ENCODE peak calls at places on chromosomes 16 and 17, in six cellular contexts. U is bronchial epithelial cell; E is NCI-H510A; R is epithelial cell of esophagus; I is iris pigment epithelial cell; G is stimulated activated CD8-positive, alpha-beta memory T cell treated with anti-CD3 and anti-CD28 coated beads, Interleukin-4, amount 100 ng/mL, for 4 hours. A is an unnamed sample.

GRCh38 chr16:48013476-48013875 is 142.3 kb downstream of the ABCC12 start:
- DNase-seq in U (peak; percentile 64), I (peak; percentile 28), R (peak; percentile 87), E (no peak), G (no peak), A (no peak)

GRCh38 chr17:63573634-63574033 is 23.4 kb downstream of the DCAF7 start:
- DNase-seq in U (no peak), R (no peak), I (no peak), E (no peak), G (no peak), A (no peak)

GRCh38 chr17:32849879-32850278 is 27.0 kb downstream of the MYO1D start:
- DNase-seq in G (no peak), R (no peak), E (no peak), U (no peak), I (no peak), A (no peak)

GRCh38 chr17:73452056-73452455 is 140.3 kb upstream of the CDC42EP4 start:
- DNase-seq in U (no peak), R (no peak), I (no peak), G (no peak), E (no peak), A (no peak)

GRCh38 chr16:24977673-24978065 is 37.5 kb downstream of the ARHGAP17 start:
- DNase-seq in R (no peak), I (peak; percentile 83), U (no peak), E (no peak), G (no peak), A (no peak)

GRCh38 chr16:22621571-22622148 is 111.0 kb downstream of the NPIPB5 start:
- DNase-seq in E (no peak), R (no peak), I (no peak), G (no peak), U (no peak), A (no peak)

GRCh38 chr17:35577826-35578194 is 561 bp downstream of the PEX12 start:
- DNase-seq in E (no peak), G (no peak), U (no peak), R (no peak), I (peak; percentile 47), A (no peak)

GRCh38 chr17:81064746-81065475 is 30.0 kb downstream of the BAIAP2 start:
- DNase-seq in I (peak; percentile 95), R (peak; percentile 87), G (no peak), E (no peak), U (peak; percentile 75), A (no peak)

GRCh38 chr17:56676807-56677206 is 83.3 kb downstream of the NOG start:
- DNase-seq in G (no peak), U (no peak), I (no peak), E (no peak), R (peak; percentile 27), A (no peak)

GRCh38 chr16:68823401-68823800 is 19.9 kb upstream of the TANGO6 start:
- DNase-seq in G (no peak), I (peak; percentile 93), U (peak; percentile 35), E (no peak), R (peak; percentile 61), A (no peak)

GRCh38 chr16:22627043-22627442 is 116.4 kb downstream of the NPIPB5 start:
- DNase-seq in G (no peak), R (no peak), I (no peak), U (no peak), E (no peak), A (no peak)

GRCh38 chr16:53207810-53208752 is 153.3 kb downstream of the CHD9 start:
- DNase-seq in U (peak; percentile 77), G (no peak), I (peak; percentile 87), R (peak; percentile 76), E (peak; percentile 72), A (peak; percentile 58)

GRCh38 chr16:20300312-20301097 is 26.8 kb downstream of the GP2 start:
- DNase-seq in G (no peak), I (peak; percentile 40), E (peak; percentile 33), R (peak; percentile 39), U (peak; percentile 38), A (peak; percentile 58)

GRCh38 chr17:57918017-57918895 is 37.0 kb downstream of the CUEDC1 start:
- DNase-seq in G (no peak), U (no peak), R (peak; percentile 27), I (peak; percentile 63), E (no peak), A (no peak)

GRCh38 chr17:8630227-8630801 is at the start of gene MYH10:
- DNase-seq in G (no peak), I (no peak), R (no peak), E (no peak), U (no peak), A (no peak)

GRCh38 chr16:2095315-2095853 is 40.3 kb downstream of the PKD1 start:
- DNase-seq in E (no peak), R (peak; percentile 66), I (peak; percentile 42), G (no peak), U (peak; percentile 44), A (no peak)

GRCh38 chr16:728131-728889 is 1.4 kb downstream of the HAGHL start:
- DNase-seq in R (peak; percentile 89), G (no peak), E (peak; percentile 57), I (peak; percentile 86), U (peak; percentile 61), A (peak; percentile 83)

GRCh38 chr17:67779098-67779672 is 46.1 kb upstream of the BPTF start:
- DNase-seq in U (peak; percentile 4), E (no peak), G (no peak), R (peak; percentile 30), I (peak; percentile 96), A (no peak)

GRCh38 chr17:30235386-30236296 is at the start of gene SLC6A4:
- DNase-seq in E (no peak), R (peak; percentile 24), G (no peak), I (peak; percentile 19), U (no peak), A (no peak)

GRCh38 chr16:3022697-3023414 is 886 bp downstream of the HCFC1R1 start:
- DNase-seq in E (no peak), U (no peak), I (peak; percentile 12), G (no peak), R (no peak), A (no peak)

GRCh38 chr17:78769200-78769773 is 12.8 kb downstream of the CYTH1 start:
- DNase-seq in E (no peak), I (no peak), G (no peak), U (no peak), R (no peak), A (peak; percentile 17)

GRCh38 chr17:5286846-5287245 is 4.8 kb downstream of the RABEP1 start:
- DNase-seq in G (no peak), R (no peak), I (no peak), U (no peak), E (no peak), A (no peak)

GRCh38 chr17:3960764-3961163 is 3.5 kb downstream of the ATP2A3 start:
- DNase-seq in E (no peak), I (no peak), G (no peak), U (no peak), R (no peak), A (no peak)

GRCh38 chr16:85220125-85220839 is 108.0 kb upstream of the CIBAR2 start:
- DNase-seq in I (peak; percentile 73), G (no peak), U (peak; percentile 70), R (peak; percentile 67), E (peak; percentile 47), A (peak; percentile 63)

GRCh38 chr16:59591480-59591879 is 857.4 kb upstream of the GOT2 start:
- DNase-seq in E (no peak), I (peak; percentile 12), G (no peak), R (no peak), U (no peak), A (no peak)

GRCh38 chr17:7064248-7064647 is 15.8 kb downstream of the CLEC10A start:
- DNase-seq in R (no peak), U (no peak), E (no peak), G (no peak), I (peak; percentile 34), A (no peak)

GRCh38 chr17:78963378-78963777 is 16.3 kb downstream of the LGALS3BP start:
- DNase-seq in G (no peak), I (no peak), E (no peak), R (no peak), U (no peak), A (no peak)

GRCh38 chr16:48903054-48903453 is 293.1 kb upstream of the N4BP1 start:
- DNase-seq in I (no peak), E (no peak), U (no peak), G (no peak), R (no peak), A (no peak)

GRCh38 chr17:20721151-20721550 is 141.6 kb downstream of the CDRT15L2 start:
- DNase-seq in U (peak; percentile 21), R (peak; percentile 54), G (no peak), I (peak; percentile 5), E (no peak), A (no peak)

GRCh38 chr17:21539146-21539545 is 153.2 kb upstream of the KCNJ18 start:
- DNase-seq in G (no peak), I (peak; percentile 31), U (peak; percentile 73), E (no peak), R (peak; percentile 69), A (no peak)

GRCh38 chr16:77191259-77191969 is 424 bp downstream of the MON1B start:
- DNase-seq in E (no peak), R (no peak), I (peak; percentile 29), U (no peak), G (no peak), A (no peak)

GRCh38 chr17:64622931-64623654 is 39.0 kb downstream of the SMURF2 start:
- DNase-seq in E (no peak), I (peak; percentile 90), U (peak; percentile 97), R (peak; percentile 90), G (no peak), A (no peak)

GRCh38 chr17:41367426-41368075 is 2.1 kb downstream of the KRT33B start:
- DNase-seq in R (peak; percentile 74), U (peak; percentile 71), G (no peak), E (no peak), I (peak; percentile 73), A (no peak)

GRCh38 chr16:54444851-54445523 is 158.4 kb upstream of the IRX3 start:
- DNase-seq in I (no peak), G (no peak), E (no peak), R (no peak), U (no peak), A (no peak)

GRCh38 chr17:60311186-60311585 is 80.7 kb downstream of the USP32 start:
- DNase-seq in I (no peak), R (no peak), E (no peak), U (no peak), G (no peak), A (no peak)

GRCh38 chr17:72976971-72977767 is 115.3 kb downstream of the SLC39A11 start:
- DNase-seq in U (peak; percentile 68), E (no peak), R (peak; percentile 49), I (peak; percentile 92), G (no peak), A (peak; percentile 47)